ENCODE peak calls at places on chromosomes 11 and 22, in four cellular contexts. One of them, this sample, is unnamed.

GRCh38 chr22:38148252-38148651 is 33.4 kb downstream of the PLA2G6 start:
- DNase-seq in foreskin keratinocyte: no peak
- DNase-seq in EL: peak; percentile 65
- DNase-seq in posterior cingulate gyrus: no peak
- DNase-seq in this sample: no peak

GRCh38 chr11:59426361-59427067 is at the start of gene OR5A2:
- DNase-seq in foreskin keratinocyte: no peak
- DNase-seq in posterior cingulate gyrus: no peak
- DNase-seq in EL: no peak
- DNase-seq in this sample: no peak

GRCh38 chr11:103648054-103648453 is 388.4 kb upstream of the DDI1 start:
- DNase-seq in foreskin keratinocyte: no peak
- DNase-seq in posterior cingulate gyrus: no peak
- DNase-seq in EL: no peak
- DNase-seq in this sample: no peak

GRCh38 chr22:20378110-20378509 is 15.8 kb upstream of the ZNF74 start:
- DNase-seq in EL: no peak
- DNase-seq in foreskin keratinocyte: no peak
- DNase-seq in posterior cingulate gyrus: no peak
- DNase-seq in this sample: no peak

GRCh38 chr11:45145421-45146071 is 893 bp upstream of the PRDM11 start:
- DNase-seq in EL: peak; percentile 41
- DNase-seq in posterior cingulate gyrus: no peak
- DNase-seq in foreskin keratinocyte: no peak
- DNase-seq in this sample: no peak

GRCh38 chr22:37546436-37547248 is 13.6 kb upstream of the CDC42EP1 start:
- DNase-seq in foreskin keratinocyte: no peak
- DNase-seq in EL: peak; percentile 80
- DNase-seq in posterior cingulate gyrus: no peak
- DNase-seq in this sample: no peak

GRCh38 chr22:39920134-39920743 is 19.4 kb downstream of the GRAP2 start:
- DNase-seq in EL: no peak
- DNase-seq in foreskin keratinocyte: no peak
- DNase-seq in posterior cingulate gyrus: no peak
- DNase-seq in this sample: peak; percentile 56

GRCh38 chr11:35618497-35619029 is 303 bp downstream of the FJX1 start:
- DNase-seq in EL: no peak
- DNase-seq in foreskin keratinocyte: no peak
- DNase-seq in posterior cingulate gyrus: peak; percentile 6
- DNase-seq in this sample: peak; percentile 13

GRCh38 chr11:17528181-17528691 is 16.0 kb downstream of the USH1C start:
- DNase-seq in foreskin keratinocyte: no peak
- DNase-seq in EL: peak; percentile 45
- DNase-seq in posterior cingulate gyrus: peak; percentile 79
- DNase-seq in this sample: peak; percentile 60

GRCh38 chr11:78281511-78281910 is 92.8 kb downstream of the USP35 start:
- DNase-seq in posterior cingulate gyrus: no peak
- DNase-seq in foreskin keratinocyte: no peak
- DNase-seq in EL: no peak
- DNase-seq in this sample: no peak

GRCh38 chr11:73334244-73335203 is 26.4 kb downstream of the ARHGEF17 start:
- DNase-seq in posterior cingulate gyrus: no peak
- DNase-seq in foreskin keratinocyte: no peak
- DNase-seq in EL: peak; percentile 95
- DNase-seq in this sample: no peak

GRCh38 chr22:28955817-28956216 is 72.4 kb downstream of the ZNRF3 start:
- DNase-seq in EL: no peak
- DNase-seq in posterior cingulate gyrus: no peak
- DNase-seq in foreskin keratinocyte: no peak
- DNase-seq in this sample: peak; percentile 60

GRCh38 chr22:49197986-49198704 is 629.5 kb downstream of the BRD1 start:
- DNase-seq in EL: no peak
- DNase-seq in posterior cingulate gyrus: no peak
- DNase-seq in foreskin keratinocyte: no peak
- DNase-seq in this sample: no peak

GRCh38 chr22:32206774-32207758 is 2.2 kb upstream of the RFPL2 start:
- DNase-seq in EL: peak; percentile 9
- DNase-seq in foreskin keratinocyte: no peak
- DNase-seq in posterior cingulate gyrus: peak; percentile 17
- DNase-seq in this sample: no peak

GRCh38 chr22:46471901-46472721 is 65.3 kb downstream of the CELSR1 start:
- DNase-seq in foreskin keratinocyte: no peak
- DNase-seq in posterior cingulate gyrus: no peak
- DNase-seq in EL: no peak
- DNase-seq in this sample: no peak

GRCh38 chr22:48940266-48940987 is 887.2 kb downstream of the BRD1 start:
- DNase-seq in EL: no peak
- DNase-seq in foreskin keratinocyte: no peak
- DNase-seq in posterior cingulate gyrus: no peak
- DNase-seq in this sample: no peak

GRCh38 chr11:14361951-14362350 is 3.0 kb upstream of the RRAS2 start:
- DNase-seq in posterior cingulate gyrus: no peak
- DNase-seq in EL: no peak
- DNase-seq in foreskin keratinocyte: no peak
- DNase-seq in this sample: no peak

GRCh38 chr22:29204617-29205183 is 996 bp upstream of the EMID1 start:
- DNase-seq in foreskin keratinocyte: no peak
- DNase-seq in EL: no peak
- DNase-seq in posterior cingulate gyrus: no peak
- DNase-seq in this sample: no peak

GRCh38 chr11:65716774-65717405 is 3.7 kb downstream of the RNASEH2C start:
- DNase-seq in foreskin keratinocyte: no peak
- DNase-seq in EL: no peak
- DNase-seq in posterior cingulate gyrus: no peak
- DNase-seq in this sample: no peak

GRCh38 chr11:76243157-76243556 is 36.9 kb upstream of the WNT11 start:
- DNase-seq in foreskin keratinocyte: no peak
- DNase-seq in EL: no peak
- DNase-seq in posterior cingulate gyrus: no peak
- DNase-seq in this sample: no peak

GRCh38 chr22:45966320-45966891 is 10.6 kb downstream of the WNT7B start:
- DNase-seq in foreskin keratinocyte: no peak
- DNase-seq in posterior cingulate gyrus: peak; percentile 12
- DNase-seq in EL: no peak
- DNase-seq in this sample: no peak

GRCh38 chr11:101034076-101034475 is 95.5 kb downstream of the PGR start:
- DNase-seq in EL: no peak
- DNase-seq in foreskin keratinocyte: peak; percentile 11
- DNase-seq in posterior cingulate gyrus: no peak
- DNase-seq in this sample: no peak

GRCh38 chr11:65591939-65592814 is 3.4 kb downstream of the KCNK7 start:
- DNase-seq in EL: no peak
- DNase-seq in posterior cingulate gyrus: no peak
- DNase-seq in foreskin keratinocyte: no peak
- DNase-seq in this sample: no peak

GRCh38 chr22:42646569-42647525 is 2.3 kb downstream of the CYB5R3 start:
- DNase-seq in posterior cingulate gyrus: no peak
- DNase-seq in foreskin keratinocyte: no peak
- DNase-seq in EL: no peak
- DNase-seq in this sample: no peak

GRCh38 chr22:31346733-31347250 is 646 bp upstream of the PATZ1 start:
- DNase-seq in foreskin keratinocyte: no peak
- DNase-seq in EL: peak; percentile 65
- DNase-seq in posterior cingulate gyrus: peak; percentile 33
- DNase-seq in this sample: peak; percentile 28

GRCh38 chr11:67441731-67442401 is 1.4 kb downstream of the CORO1B start:
- DNase-seq in EL: no peak
- DNase-seq in posterior cingulate gyrus: no peak
- DNase-seq in foreskin keratinocyte: no peak
- DNase-seq in this sample: no peak

GRCh38 chr11:45843158-45843924 is 3.9 kb upstream of the CRY2 start:
- DNase-seq in EL: peak; percentile 81
- DNase-seq in posterior cingulate gyrus: peak; percentile 89
- DNase-seq in foreskin keratinocyte: peak; percentile 62
- DNase-seq in this sample: peak; percentile 90

GRCh38 chr11:80163011-80163410 is 722.2 kb upstream of the TENM4 start:
- DNase-seq in foreskin keratinocyte: peak; percentile 65
- DNase-seq in EL: peak; percentile 82
- DNase-seq in posterior cingulate gyrus: no peak
- DNase-seq in this sample: no peak

GRCh38 chr22:48580481-48580970 is 1247.1 kb downstream of the BRD1 start:
- DNase-seq in posterior cingulate gyrus: no peak
- DNase-seq in EL: no peak
- DNase-seq in foreskin keratinocyte: no peak
- DNase-seq in this sample: no peak